ENCODE peak calls at places on chromosomes 4 and X, in four cellular contexts. W, C, B and N are unnamed samples.

GRCh38 chr4:157095716-157096115 is 19.8 kb downstream of the GLRB start:
- DNase-seq in C (no peak), B (no peak), W (no peak), N (no peak)

GRCh38 chr4:156779046-156779445 is 192.6 kb downstream of the PDGFC start:
- DNase-seq in B (no peak), W (no peak), C (no peak), N (no peak)

GRCh38 chr4:43394976-43395375 is 502.5 kb downstream of the GRXCR1 start:
- DNase-seq in C (no peak), B (no peak), W (no peak), N (no peak)

GRCh38 chr4:7526929-7527535 is 92.3 kb upstream of the PSAPL1 start:
- DNase-seq in B (no peak), W (no peak), C (no peak), N (no peak)

GRCh38 chr4:153497988-153498967 is 32.1 kb downstream of the TMEM131L start:
- DNase-seq in W (no peak), C (peak), B (peak), N (no peak)

GRCh38 chr4:13036841-13037240 is 447.3 kb downstream of the RAB28 start:
- DNase-seq in B (no peak), C (no peak), W (no peak), N (no peak)

GRCh38 chrX:153883163-153883843 is 2.7 kb downstream of the L1CAM start:
- DNase-seq in B (no peak), C (no peak), W (no peak), N (no peak)

GRCh38 chrX:115595049-115595448 is 34.1 kb downstream of the PLS3 start:
- DNase-seq in W (no peak), B (no peak), C (no peak), N (no peak)

GRCh38 chr4:122525865-122526264 is 69.3 kb upstream of the IL2 start:
- DNase-seq in B (no peak), C (no peak), W (peak), N (no peak)

GRCh38 chr4:101200561-101200960 is 146.8 kb downstream of the PPP3CA start:
- DNase-seq in W (peak), C (no peak), B (no peak), N (no peak)

GRCh38 chr4:110550260-110550659 is 72.6 kb downstream of the PITX2 start:
- DNase-seq in W (no peak), C (no peak), B (no peak), N (no peak)

GRCh38 chrX:42797646-42798045 is 19.7 kb upstream of the PPP1R2C start:
- DNase-seq in W (no peak), C (no peak), B (no peak), N (no peak)

GRCh38 chrX:13607996-13608365 is 38.6 kb downstream of the EGFL6 start:
- DNase-seq in C (no peak), W (no peak), B (no peak), N (no peak)

GRCh38 chrX:49042581-49043219 is 457 bp downstream of the TFE3 start:
- DNase-seq in C (no peak), B (no peak), W (no peak), N (peak)

GRCh38 chrX:15158736-15159406 is 111.0 kb downstream of the ASB9 start:
- DNase-seq in W (no peak), C (no peak), B (peak), N (no peak)

GRCh38 chrX:2697306-2697705 is 6.2 kb downstream of the CD99 start:
- DNase-seq in B (no peak), W (no peak), C (no peak), N (no peak)

GRCh38 chr4:71050809-71051208 is 57.4 kb downstream of the DCK start:
- DNase-seq in C (no peak), B (no peak), W (no peak), N (no peak)

GRCh38 chrX:70476934-70477733 is 32.5 kb downstream of the DLG3 start:
- DNase-seq in B (no peak), C (no peak), W (no peak), N (no peak)

GRCh38 chr4:188869581-188869980 is 730.3 kb downstream of the TRIML1 start:
- DNase-seq in C (no peak), W (no peak), B (no peak), N (no peak)

GRCh38 chr4:184375027-184375426 is 99.3 kb downstream of the IRF2 start:
- DNase-seq in C (no peak), B (no peak), W (no peak), N (no peak)
- TF ChIP-seq SUZ12 in C (no peak), B (no peak), W (no peak), N (no peak)

DNA sequence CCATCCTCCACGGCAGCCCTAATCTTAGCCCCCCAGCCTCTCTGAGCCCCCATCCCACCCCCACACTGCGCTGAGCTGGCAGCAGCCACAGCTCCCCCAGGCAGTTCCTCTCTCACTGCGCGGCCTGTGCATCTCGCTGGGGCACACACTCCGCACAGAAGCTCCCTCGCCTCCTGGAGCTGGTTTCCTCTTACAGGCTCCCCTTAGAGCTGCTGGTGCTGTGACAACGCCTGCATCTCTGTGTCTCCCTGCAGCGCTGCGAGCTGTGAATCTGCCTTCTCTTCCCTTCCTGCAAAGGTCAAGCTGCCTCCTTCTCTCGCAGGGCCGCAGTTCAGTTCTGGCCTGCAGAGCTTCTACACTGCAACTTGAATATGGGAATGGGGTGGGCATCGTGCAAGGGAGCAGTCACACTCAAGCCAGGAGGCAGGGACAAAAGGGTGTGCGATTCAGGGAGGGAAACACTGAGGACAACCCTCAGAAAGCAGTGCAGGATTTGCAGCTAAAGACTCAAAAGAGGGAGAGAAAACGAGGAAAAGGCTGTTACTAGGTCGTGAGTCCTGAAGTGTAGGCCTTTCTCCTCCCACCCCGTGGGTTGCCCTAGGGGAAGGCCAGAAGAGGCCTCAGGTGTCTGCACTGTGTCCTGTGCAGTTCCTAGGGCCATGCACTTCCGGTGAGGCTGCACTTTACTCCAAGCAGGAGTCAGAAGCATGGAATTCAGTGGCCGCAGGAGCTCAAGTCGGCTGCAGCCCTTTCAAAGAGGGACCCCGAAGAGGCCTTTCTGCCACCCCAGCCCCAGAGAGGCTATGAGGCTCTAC is 87.0 kb downstream of the BCOR start:
- DNase-seq in C (peak), B (no peak), W (peak), N (no peak)
- TF ChIP-seq SP1 in C (no peak), B (no peak), W (no peak), N (no peak)

DNA sequence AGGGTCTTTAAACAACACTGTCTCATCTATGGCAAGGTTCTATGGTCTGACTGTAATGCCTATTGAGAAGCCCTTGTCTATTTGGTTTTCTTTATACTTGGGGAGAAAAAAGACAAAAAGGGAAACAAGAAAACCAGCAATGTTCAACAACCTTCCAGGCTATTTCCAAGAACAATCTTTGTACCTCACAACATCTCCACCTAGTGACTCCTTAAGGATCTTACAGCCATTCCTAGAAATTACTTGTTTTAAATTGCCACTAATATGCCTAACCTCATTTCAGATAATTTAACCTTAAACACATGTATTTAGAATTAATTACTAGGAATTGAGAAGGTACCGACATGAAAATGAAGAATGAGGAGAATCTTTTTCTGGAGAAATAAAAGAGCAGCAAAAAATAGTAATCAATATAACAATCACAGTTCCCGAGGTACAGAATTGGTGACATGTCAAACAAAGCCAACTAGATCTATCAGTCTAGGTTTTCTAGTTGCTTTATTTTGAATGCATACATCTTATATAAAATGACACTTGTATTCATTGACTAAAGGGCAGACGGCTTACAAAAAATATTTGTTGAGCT is 1.6 kb upstream of the RBM46 start:
- DNase-seq in C (no peak), W (peak), B (no peak), N (peak)
- TF ChIP-seq SUZ12 in C (no peak), W (no peak), B (no peak), N (no peak)

DNA sequence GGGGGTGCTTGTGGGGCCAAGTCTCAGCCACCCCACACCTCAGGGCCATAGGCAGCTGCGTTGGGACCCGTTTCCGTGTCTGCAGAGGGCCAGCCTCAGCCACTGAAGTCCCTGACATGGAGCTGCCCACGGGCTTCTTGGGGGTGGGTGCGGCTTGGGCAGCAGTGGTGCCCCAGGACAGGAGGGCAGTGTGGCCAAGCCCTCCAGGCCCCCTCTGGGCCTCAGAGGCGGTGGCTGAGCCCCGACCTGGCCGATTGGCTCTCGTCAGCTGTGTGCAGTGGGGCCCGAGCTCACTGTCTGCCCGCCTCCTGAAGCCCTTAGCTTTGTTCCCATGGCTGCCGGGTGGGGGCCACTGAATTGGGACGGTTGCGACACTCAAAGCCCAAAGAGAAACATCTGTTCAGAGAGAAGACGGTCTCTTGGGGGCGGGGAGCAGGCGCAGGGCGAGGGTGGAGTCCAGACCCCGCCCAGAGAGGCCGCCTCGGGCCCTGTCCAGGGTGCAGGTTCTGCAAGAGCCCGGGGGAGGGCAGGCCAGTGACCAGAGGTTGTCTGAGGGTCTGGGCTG is 9.1 kb downstream of the FGFR3 start:
- DNase-seq in W (peak), C (no peak), B (no peak), N (no peak)
- TF ChIP-seq SP1 in W (no peak), C (no peak), B (no peak), N (no peak)

GRCh38 chr4:93779228-93779627 is 49.3 kb upstream of the ATOH1 start:
- DNase-seq in W (no peak), B (no peak), C (no peak), N (no peak)
- TF ChIP-seq SUZ12 in W (no peak), B (no peak), C (no peak), N (no peak)

DNA sequence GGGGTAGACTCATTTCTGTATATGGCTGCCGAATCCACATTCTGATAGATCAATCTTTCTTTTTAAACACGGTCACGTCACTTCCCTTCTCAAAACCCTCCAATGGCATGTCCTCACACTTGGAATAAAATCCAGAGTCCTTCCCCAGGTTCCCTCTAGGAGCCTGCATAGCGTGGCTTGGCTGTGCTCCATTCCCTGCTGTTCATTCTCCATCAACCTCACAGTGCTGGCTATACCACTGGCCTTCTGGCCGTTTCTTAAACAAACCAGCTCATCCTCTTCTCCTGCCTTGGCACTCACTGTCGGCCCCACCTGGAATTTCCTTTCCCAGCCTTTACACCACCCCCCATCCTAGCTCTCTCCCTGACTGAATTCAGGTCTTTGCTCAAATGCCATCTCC is 77.1 kb downstream of the RBM47 start:
- DNase-seq in W (no peak), C (no peak), B (no peak), N (no peak)
- TF ChIP-seq SP1 in W (no peak), C (no peak), B (no peak), N (no peak)

GRCh38 chr4:175646802-175647201 is 165.3 kb downstream of the GPM6A start:
- DNase-seq in W (no peak), C (no peak), B (no peak), N (no peak)
- TF ChIP-seq SUZ12 in W (no peak), C (no peak), B (no peak), N (no peak)